ENCODE peak calls at places on chromosome 11, in five cellular contexts. C is HEK293T, A is hippocampal formation, Z is A549, D is NCI-H460. M is an unnamed sample.

GRCh38 chr11:126186708-126187481 is 24.6 kb downstream of the RPUSD4 start:
- DNase-seq in D (no peak), A (no peak), C (no peak), Z (no peak), M (no peak)

GRCh38 chr11:57977709-57978108 is 46.0 kb upstream of the OR9Q1 start:
- DNase-seq in C (no peak), Z (no peak), D (no peak), A (no peak), M (no peak)

GRCh38 chr11:23725752-23726151 is 771.1 kb upstream of the LUZP2 start:
- DNase-seq in A (no peak), C (no peak), D (peak), Z (no peak), M (no peak)

GRCh38 chr11:2740275-2740940 is 40.6 kb upstream of the KCNQ1OT1 start:
- DNase-seq in A (no peak), C (no peak), D (no peak), Z (no peak), M (no peak)

GRCh38 chr11:64285885-64286800 is 495 bp downstream of the GPR137 start:
- DNase-seq in Z (peak), D (no peak), A (no peak), C (no peak), M (no peak)

GRCh38 chr11:86627776-86628455 is 44.5 kb downstream of the ME3 start:
- DNase-seq in D (no peak), C (no peak), A (no peak), Z (no peak), M (no peak)

GRCh38 chr11:130877532-130877931 is 38.7 kb downstream of the SNX19 start:
- DNase-seq in D (no peak), C (no peak), Z (no peak), A (no peak), M (no peak)

GRCh38 chr11:27055065-27055682 is 14.6 kb downstream of the BBOX1 start:
- DNase-seq in A (no peak), C (no peak), Z (peak), D (no peak), M (no peak)

GRCh38 chr11:134037093-134037908 is 31.6 kb upstream of the JAM3 start:
- DNase-seq in Z (peak), C (peak), A (no peak), D (no peak), M (peak)

GRCh38 chr11:898160-898517 is 12.5 kb downstream of the CHID1 start:
- DNase-seq in Z (peak), D (no peak), C (peak), A (no peak), M (no peak)

GRCh38 chr11:76327756-76328388 is 53.1 kb downstream of the THAP12 start:
- DNase-seq in Z (no peak), A (no peak), C (no peak), D (no peak), M (no peak)

GRCh38 chr11:565921-566509 is 5.2 kb downstream of the RASSF7 start:
- DNase-seq in C (no peak), D (no peak), Z (no peak), A (no peak), M (no peak)

GRCh38 chr11:59216654-59217640 is 4.2 kb upstream of the MPEG1 start:
- DNase-seq in A (no peak), Z (no peak), C (no peak), D (no peak), M (no peak)

M was measured in hypothalamus.